ENCODE peak calls at places on chromosomes 12 and 14, in four cellular contexts. One of them, this sample, is unnamed.

GRCh38 chr14:100658514-100658886 is 68.2 kb upstream of the DLK1 start:
- DNase-seq in ovary: no peak
- DNase-seq in stimulated activated CD4-positive, alpha-beta T cell treated with anti-CD3 and anti-CD28 coated beads, Interleukin-2, amount 100 ng/mL, for 48 hours: no peak
- DNase-seq in colonic mucosa: peak
- DNase-seq in this sample: no peak

GRCh38 chr14:105056303-105056831 is 8.9 kb downstream of the GPR132 start:
- DNase-seq in ovary: no peak
- DNase-seq in stimulated activated CD4-positive, alpha-beta T cell treated with anti-CD3 and anti-CD28 coated beads, Interleukin-2, amount 100 ng/mL, for 48 hours: no peak
- DNase-seq in colonic mucosa: no peak
- DNase-seq in this sample: no peak

GRCh38 chr14:101961746-101962502 is 2.4 kb upstream of the DYNC1H1 start:
- DNase-seq in ovary: no peak
- DNase-seq in stimulated activated CD4-positive, alpha-beta T cell treated with anti-CD3 and anti-CD28 coated beads, Interleukin-2, amount 100 ng/mL, for 48 hours: no peak
- DNase-seq in colonic mucosa: no peak
- DNase-seq in this sample: peak

GRCh38 chr14:58752782-58753181 is 115.0 kb downstream of the DACT1 start:
- DNase-seq in ovary: peak
- DNase-seq in stimulated activated CD4-positive, alpha-beta T cell treated with anti-CD3 and anti-CD28 coated beads, Interleukin-2, amount 100 ng/mL, for 48 hours: no peak
- DNase-seq in colonic mucosa: peak
- DNase-seq in this sample: peak

GRCh38 chr14:65321370-65321875 is 91.1 kb upstream of the FUT8 start:
- DNase-seq in ovary: no peak
- DNase-seq in stimulated activated CD4-positive, alpha-beta T cell treated with anti-CD3 and anti-CD28 coated beads, Interleukin-2, amount 100 ng/mL, for 48 hours: no peak
- DNase-seq in colonic mucosa: no peak
- DNase-seq in this sample: no peak

GRCh38 chr12:116892741-116893140 is 11.5 kb upstream of the HRK start:
- DNase-seq in ovary: no peak
- DNase-seq in stimulated activated CD4-positive, alpha-beta T cell treated with anti-CD3 and anti-CD28 coated beads, Interleukin-2, amount 100 ng/mL, for 48 hours: no peak
- DNase-seq in colonic mucosa: no peak
- DNase-seq in this sample: no peak

GRCh38 chr14:58238252-58239247 is 6.1 kb upstream of the PSMA3 start:
- DNase-seq in ovary: peak
- DNase-seq in stimulated activated CD4-positive, alpha-beta T cell treated with anti-CD3 and anti-CD28 coated beads, Interleukin-2, amount 100 ng/mL, for 48 hours: no peak
- DNase-seq in colonic mucosa: no peak
- DNase-seq in this sample: no peak

GRCh38 chr14:94173471-94173884 is 644 bp upstream of the PPP4R4 start:
- DNase-seq in ovary: no peak
- DNase-seq in stimulated activated CD4-positive, alpha-beta T cell treated with anti-CD3 and anti-CD28 coated beads, Interleukin-2, amount 100 ng/mL, for 48 hours: no peak
- DNase-seq in colonic mucosa: peak
- DNase-seq in this sample: peak

GRCh38 chr12:95574030-95574429 is 22.8 kb upstream of the USP44 start:
- DNase-seq in ovary: no peak
- DNase-seq in stimulated activated CD4-positive, alpha-beta T cell treated with anti-CD3 and anti-CD28 coated beads, Interleukin-2, amount 100 ng/mL, for 48 hours: no peak
- DNase-seq in colonic mucosa: no peak
- DNase-seq in this sample: no peak

GRCh38 chr12:24494401-24494800 is 454.5 kb downstream of the BCAT1 start:
- DNase-seq in ovary: no peak
- DNase-seq in stimulated activated CD4-positive, alpha-beta T cell treated with anti-CD3 and anti-CD28 coated beads, Interleukin-2, amount 100 ng/mL, for 48 hours: no peak
- DNase-seq in colonic mucosa: no peak
- DNase-seq in this sample: no peak

GRCh38 chr12:6957151-6957701 is 6.1 kb downstream of the PTPN6 start:
- DNase-seq in ovary: no peak
- DNase-seq in stimulated activated CD4-positive, alpha-beta T cell treated with anti-CD3 and anti-CD28 coated beads, Interleukin-2, amount 100 ng/mL, for 48 hours: no peak
- DNase-seq in colonic mucosa: no peak
- DNase-seq in this sample: no peak

GRCh38 chr12:62919827-62920226 is 15.1 kb downstream of the PPM1H start:
- DNase-seq in ovary: peak
- DNase-seq in stimulated activated CD4-positive, alpha-beta T cell treated with anti-CD3 and anti-CD28 coated beads, Interleukin-2, amount 100 ng/mL, for 48 hours: no peak
- DNase-seq in colonic mucosa: no peak
- DNase-seq in this sample: no peak

GRCh38 chr14:100692256-100692655 is 34.4 kb upstream of the DLK1 start:
- DNase-seq in ovary: no peak
- DNase-seq in stimulated activated CD4-positive, alpha-beta T cell treated with anti-CD3 and anti-CD28 coated beads, Interleukin-2, amount 100 ng/mL, for 48 hours: no peak
- DNase-seq in colonic mucosa: no peak
- DNase-seq in this sample: no peak

GRCh38 chr12:76144253-76144564 is 59.7 kb upstream of the NAP1L1 start:
- DNase-seq in ovary: no peak
- DNase-seq in stimulated activated CD4-positive, alpha-beta T cell treated with anti-CD3 and anti-CD28 coated beads, Interleukin-2, amount 100 ng/mL, for 48 hours: no peak
- DNase-seq in colonic mucosa: no peak
- DNase-seq in this sample: no peak

GRCh38 chr12:52119398-52120254 is 40.1 kb downstream of the SMIM41 start:
- DNase-seq in ovary: no peak
- DNase-seq in stimulated activated CD4-positive, alpha-beta T cell treated with anti-CD3 and anti-CD28 coated beads, Interleukin-2, amount 100 ng/mL, for 48 hours: no peak
- DNase-seq in colonic mucosa: peak
- DNase-seq in this sample: peak

GRCh38 chr14:64732066-64732465 is 27.8 kb downstream of the PLEKHG3 start:
- DNase-seq in ovary: no peak
- DNase-seq in stimulated activated CD4-positive, alpha-beta T cell treated with anti-CD3 and anti-CD28 coated beads, Interleukin-2, amount 100 ng/mL, for 48 hours: no peak
- DNase-seq in colonic mucosa: no peak
- DNase-seq in this sample: no peak

GRCh38 chr12:13772264-13772663 is 209.1 kb downstream of the GRIN2B start:
- DNase-seq in ovary: no peak
- DNase-seq in stimulated activated CD4-positive, alpha-beta T cell treated with anti-CD3 and anti-CD28 coated beads, Interleukin-2, amount 100 ng/mL, for 48 hours: no peak
- DNase-seq in colonic mucosa: no peak
- DNase-seq in this sample: no peak

GRCh38 chr12:77047341-77048202 is 17.8 kb downstream of the E2F7 start:
- DNase-seq in ovary: no peak
- DNase-seq in stimulated activated CD4-positive, alpha-beta T cell treated with anti-CD3 and anti-CD28 coated beads, Interleukin-2, amount 100 ng/mL, for 48 hours: no peak
- DNase-seq in colonic mucosa: no peak
- DNase-seq in this sample: no peak

GRCh38 chr14:79011091-79011919 is 841.1 kb downstream of the NRXN3 start:
- DNase-seq in ovary: no peak
- DNase-seq in stimulated activated CD4-positive, alpha-beta T cell treated with anti-CD3 and anti-CD28 coated beads, Interleukin-2, amount 100 ng/mL, for 48 hours: no peak
- DNase-seq in colonic mucosa: peak
- DNase-seq in this sample: no peak

GRCh38 chr14:52354257-52354656 is 40.1 kb downstream of the PTGER2 start:
- DNase-seq in ovary: no peak
- DNase-seq in stimulated activated CD4-positive, alpha-beta T cell treated with anti-CD3 and anti-CD28 coated beads, Interleukin-2, amount 100 ng/mL, for 48 hours: no peak
- DNase-seq in colonic mucosa: no peak
- DNase-seq in this sample: no peak

GRCh38 chr14:37652042-37652441 is 56.6 kb downstream of the TTC6 start:
- DNase-seq in ovary: no peak
- DNase-seq in stimulated activated CD4-positive, alpha-beta T cell treated with anti-CD3 and anti-CD28 coated beads, Interleukin-2, amount 100 ng/mL, for 48 hours: no peak
- DNase-seq in colonic mucosa: no peak
- DNase-seq in this sample: no peak

GRCh38 chr12:79373896-79374499 is 316.8 kb downstream of the PAWR start:
- DNase-seq in ovary: peak
- DNase-seq in stimulated activated CD4-positive, alpha-beta T cell treated with anti-CD3 and anti-CD28 coated beads, Interleukin-2, amount 100 ng/mL, for 48 hours: peak
- DNase-seq in colonic mucosa: peak
- DNase-seq in this sample: no peak

GRCh38 chr14:87698496-87698895 is 294.5 kb downstream of the GALC start:
- DNase-seq in ovary: no peak
- DNase-seq in stimulated activated CD4-positive, alpha-beta T cell treated with anti-CD3 and anti-CD28 coated beads, Interleukin-2, amount 100 ng/mL, for 48 hours: no peak
- DNase-seq in colonic mucosa: no peak
- DNase-seq in this sample: no peak

GRCh38 chr14:75559451-75560187 is 18.8 kb upstream of the FLVCR2 start:
- DNase-seq in ovary: no peak
- DNase-seq in stimulated activated CD4-positive, alpha-beta T cell treated with anti-CD3 and anti-CD28 coated beads, Interleukin-2, amount 100 ng/mL, for 48 hours: peak
- DNase-seq in colonic mucosa: no peak
- DNase-seq in this sample: peak

GRCh38 chr12:6560501-6561205 is 4.8 kb upstream of the IFFO1 start:
- DNase-seq in ovary: no peak
- DNase-seq in stimulated activated CD4-positive, alpha-beta T cell treated with anti-CD3 and anti-CD28 coated beads, Interleukin-2, amount 100 ng/mL, for 48 hours: no peak
- DNase-seq in colonic mucosa: no peak
- DNase-seq in this sample: no peak

GRCh38 chr14:39988939-39989338 is 556.7 kb upstream of the FBXO33 start:
- DNase-seq in ovary: no peak
- DNase-seq in stimulated activated CD4-positive, alpha-beta T cell treated with anti-CD3 and anti-CD28 coated beads, Interleukin-2, amount 100 ng/mL, for 48 hours: no peak
- DNase-seq in colonic mucosa: no peak
- DNase-seq in this sample: no peak

GRCh38 chr12:114649585-114649984 is 34.4 kb downstream of the TBX3 start:
- DNase-seq in ovary: no peak
- DNase-seq in stimulated activated CD4-positive, alpha-beta T cell treated with anti-CD3 and anti-CD28 coated beads, Interleukin-2, amount 100 ng/mL, for 48 hours: no peak
- DNase-seq in colonic mucosa: no peak
- DNase-seq in this sample: no peak

GRCh38 chr12:111453071-111453989 is 47.6 kb downstream of the SH2B3 start:
- DNase-seq in ovary: peak
- DNase-seq in stimulated activated CD4-positive, alpha-beta T cell treated with anti-CD3 and anti-CD28 coated beads, Interleukin-2, amount 100 ng/mL, for 48 hours: no peak
- DNase-seq in colonic mucosa: peak
- DNase-seq in this sample: no peak

GRCh38 chr12:124231980-124232653 is 62.8 kb upstream of the RFLNA start:
- DNase-seq in ovary: no peak
- DNase-seq in stimulated activated CD4-positive, alpha-beta T cell treated with anti-CD3 and anti-CD28 coated beads, Interleukin-2, amount 100 ng/mL, for 48 hours: no peak
- DNase-seq in colonic mucosa: peak
- DNase-seq in this sample: no peak

GRCh38 chr12:68158427-68158826 is 1.1 kb downstream of the IFNG start:
- DNase-seq in ovary: no peak
- DNase-seq in stimulated activated CD4-positive, alpha-beta T cell treated with anti-CD3 and anti-CD28 coated beads, Interleukin-2, amount 100 ng/mL, for 48 hours: no peak
- DNase-seq in colonic mucosa: no peak
- DNase-seq in this sample: no peak

GRCh38 chr12:118746176-118746575 is 235.2 kb upstream of the SRRM4 start:
- DNase-seq in ovary: no peak
- DNase-seq in stimulated activated CD4-positive, alpha-beta T cell treated with anti-CD3 and anti-CD28 coated beads, Interleukin-2, amount 100 ng/mL, for 48 hours: no peak
- DNase-seq in colonic mucosa: no peak
- DNase-seq in this sample: no peak

GRCh38 chr12:12349711-12350665 is at the start of gene MANSC1:
- DNase-seq in ovary: peak
- DNase-seq in stimulated activated CD4-positive, alpha-beta T cell treated with anti-CD3 and anti-CD28 coated beads, Interleukin-2, amount 100 ng/mL, for 48 hours: peak
- DNase-seq in colonic mucosa: peak
- DNase-seq in this sample: peak

GRCh38 chr12:10235761-10236631 is 23.3 kb downstream of the GABARAPL1 start:
- DNase-seq in ovary: peak
- DNase-seq in stimulated activated CD4-positive, alpha-beta T cell treated with anti-CD3 and anti-CD28 coated beads, Interleukin-2, amount 100 ng/mL, for 48 hours: no peak
- DNase-seq in colonic mucosa: no peak
- DNase-seq in this sample: no peak

GRCh38 chr14:100640481-100641273 is 53.5 kb upstream of the BEGAIN start:
- DNase-seq in ovary: no peak
- DNase-seq in stimulated activated CD4-positive, alpha-beta T cell treated with anti-CD3 and anti-CD28 coated beads, Interleukin-2, amount 100 ng/mL, for 48 hours: peak
- DNase-seq in colonic mucosa: no peak
- DNase-seq in this sample: no peak

GRCh38 chr14:92922883-92923743 is at the start of gene CHGA:
- DNase-seq in ovary: peak
- DNase-seq in stimulated activated CD4-positive, alpha-beta T cell treated with anti-CD3 and anti-CD28 coated beads, Interleukin-2, amount 100 ng/mL, for 48 hours: peak
- DNase-seq in colonic mucosa: peak
- DNase-seq in this sample: no peak

GRCh38 chr12:11958216-11959091 is 112.3 kb upstream of the BCL2L14 start:
- DNase-seq in ovary: no peak
- DNase-seq in stimulated activated CD4-positive, alpha-beta T cell treated with anti-CD3 and anti-CD28 coated beads, Interleukin-2, amount 100 ng/mL, for 48 hours: peak
- DNase-seq in colonic mucosa: no peak
- DNase-seq in this sample: no peak

GRCh38 chr12:46486588-46486987 is 114.0 kb upstream of the SLC38A2 start:
- DNase-seq in ovary: no peak
- DNase-seq in stimulated activated CD4-positive, alpha-beta T cell treated with anti-CD3 and anti-CD28 coated beads, Interleukin-2, amount 100 ng/mL, for 48 hours: no peak
- DNase-seq in colonic mucosa: no peak
- DNase-seq in this sample: no peak

GRCh38 chr14:99737451-99737951 is 53.4 kb downstream of the CYP46A1 start:
- DNase-seq in ovary: peak
- DNase-seq in stimulated activated CD4-positive, alpha-beta T cell treated with anti-CD3 and anti-CD28 coated beads, Interleukin-2, amount 100 ng/mL, for 48 hours: no peak
- DNase-seq in colonic mucosa: peak
- DNase-seq in this sample: peak